ENCODE peak calls at places on chromosome 22, in four cellular contexts. K, M, S and E are unnamed samples.

GRCh38 chr22:26273011-26273675 is 103.9 kb downstream of the SEZ6L start:
- DNase-seq in S (no peak), M (no peak), K (no peak), E (no peak)

GRCh38 chr22:17489101-17489500 is 74.2 kb upstream of the SLC25A18 start:
- DNase-seq in S (no peak), K (no peak), M (no peak), E (no peak)

GRCh38 chr22:26658671-26659478 is 1.5 kb downstream of the MIAT start:
- DNase-seq in K (peak), M (peak), S (peak), E (peak)

GRCh38 chr22:42844756-42845155 is 12.3 kb downstream of the ARFGAP3 start:
- DNase-seq in M (no peak), K (peak), S (no peak), E (peak)

GRCh38 chr22:33811686-33812085 is 108.6 kb downstream of the LARGE1 start:
- DNase-seq in S (no peak), M (peak), K (no peak), E (peak)

GRCh38 chr22:39960791-39961746 is 872 bp downstream of the TMA7B start:
- DNase-seq in S (no peak), K (peak), M (peak), E (peak)

GRCh38 chr22:49934891-49935557 is 16.6 kb downstream of the CRELD2 start:
- DNase-seq in S (peak), K (peak), M (peak), E (peak)

GRCh38 chr22:47064016-47064415 is 301.6 kb downstream of the TBC1D22A start:
- DNase-seq in K (no peak), M (no peak), S (no peak), E (no peak)

GRCh38 chr22:50660306-50660705 is 12.3 kb upstream of the SHANK3 start:
- DNase-seq in M (no peak), K (no peak), S (no peak), E (no peak)

GRCh38 chr22:33889748-33890147 is 30.5 kb downstream of the LARGE1 start:
- DNase-seq in S (no peak), K (no peak), M (no peak), E (no peak)

GRCh38 chr22:48106215-48106614 is 1343.8 kb downstream of the TBC1D22A start:
- DNase-seq in S (no peak), M (no peak), K (no peak), E (no peak)

DNA sequence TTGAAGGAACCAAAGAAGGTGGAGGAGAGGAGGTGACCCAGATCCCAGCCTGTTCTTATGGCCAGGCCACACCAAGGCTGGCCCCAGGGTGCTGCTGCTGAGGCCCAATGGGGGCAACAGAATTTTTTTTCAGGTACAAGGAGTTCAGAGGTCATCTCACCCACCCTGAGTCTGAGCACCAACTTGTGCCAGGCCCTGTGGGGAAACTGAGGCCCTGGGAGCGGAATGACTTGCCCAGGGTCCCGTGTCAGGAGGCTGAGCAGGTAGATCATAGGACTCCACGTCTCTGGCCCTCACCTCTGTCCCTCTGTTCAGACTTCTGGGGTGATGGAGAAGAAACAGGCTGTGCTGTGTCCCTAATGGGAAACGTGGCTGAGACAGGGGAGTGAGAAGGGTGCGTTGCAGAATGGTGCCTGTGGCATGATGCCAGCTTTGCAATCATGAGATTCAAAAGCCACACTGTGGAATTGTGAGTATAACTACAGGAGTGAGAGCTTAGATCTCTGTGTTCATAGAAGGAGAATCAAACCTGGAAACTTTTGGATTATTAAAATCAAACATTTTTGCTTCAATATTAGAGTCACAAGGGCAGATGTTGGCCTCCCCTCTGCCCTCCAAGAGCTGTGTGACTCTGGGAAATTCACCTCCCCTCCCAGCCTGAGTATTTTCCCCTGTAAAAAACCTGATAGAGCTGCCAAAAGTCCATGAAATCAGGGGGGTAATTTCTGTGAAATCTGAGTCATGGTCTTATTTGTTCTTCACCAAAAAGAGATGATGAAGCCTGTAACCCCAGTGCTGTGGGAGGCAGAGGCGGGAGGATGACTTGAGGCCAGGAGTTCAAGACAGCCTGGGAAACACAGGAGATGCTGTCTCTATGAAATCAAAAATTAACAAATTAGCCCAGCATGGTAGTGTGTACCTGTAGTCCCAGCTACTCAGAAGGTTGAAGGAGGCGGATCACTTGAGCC is 874 bp downstream of the APOL1 start:
- DNase-seq in K (peak), M (peak), S (no peak), E (peak)
- H3K4me3 ChIP-seq in K (peak), M (peak), S (no peak), E (peak)

DNA sequence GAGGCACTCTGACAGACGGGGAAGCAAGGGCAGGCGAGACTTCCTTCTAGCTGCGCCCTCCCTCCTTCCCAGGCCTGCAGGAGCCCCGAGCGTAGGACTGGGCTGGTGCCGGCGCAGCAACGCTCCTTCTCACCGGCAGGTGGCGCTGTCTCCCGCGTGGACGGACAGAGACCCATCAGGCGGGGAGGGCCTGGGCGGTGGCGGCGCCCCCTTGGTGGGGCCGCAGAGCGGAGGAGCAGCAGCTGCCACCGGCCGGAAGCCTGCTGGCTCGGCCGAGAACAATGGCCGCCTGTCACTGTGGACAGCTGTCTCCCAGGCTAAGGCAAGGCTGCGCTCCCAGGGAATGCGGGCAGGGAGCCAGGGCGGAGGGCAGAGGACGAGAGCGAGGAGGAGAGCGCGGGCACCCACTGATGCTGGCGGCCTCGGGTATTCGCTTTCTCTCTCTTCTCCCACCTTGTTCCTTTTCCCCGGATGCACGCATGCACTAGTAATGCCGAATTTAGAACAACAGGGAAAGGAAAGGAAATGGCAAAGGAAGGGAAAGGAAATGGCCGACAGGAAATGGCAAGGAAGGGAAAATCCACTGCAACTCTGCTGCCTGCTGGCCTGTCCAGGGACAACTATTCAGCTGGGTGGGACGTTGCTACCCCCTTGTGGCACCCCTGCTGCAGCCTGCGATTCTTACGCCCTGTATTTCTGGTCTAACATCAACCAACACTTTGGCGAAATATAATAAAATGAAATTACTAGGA is 14.4 kb downstream of the PPM1F start:
- DNase-seq in K (peak), S (peak), M (peak), E (peak)
- H3K4me3 ChIP-seq in K (peak), S (no peak), M (peak), E (peak)

GRCh38 chr22:19879651-19879995 is 24.9 kb upstream of the GNB1L start:
- DNase-seq in K (no peak), S (no peak), M (no peak), E (no peak)
- H3K4me3 ChIP-seq in K (no peak), S (no peak), M (peak), E (no peak)

GRCh38 chr22:38694945-38695344 is 5.8 kb downstream of the JOSD1 start:
- DNase-seq in M (no peak), K (no peak), S (no peak), E (peak)

GRCh38 chr22:38698407-38699094 is 2.2 kb downstream of the JOSD1 start:
- DNase-seq in M (no peak), S (no peak), K (no peak), E (no peak)

GRCh38 chr22:38699143-38699542 is 1.6 kb downstream of the JOSD1 start:
- DNase-seq in M (no peak), S (no peak), K (no peak), E (no peak)

GRCh38 chr22:38696606-38697005 is 4.1 kb downstream of the JOSD1 start:
- DNase-seq in K (peak), S (peak), M (peak), E (peak)

GRCh38 chr22:38697055-38697980 is 3.4 kb downstream of the JOSD1 start:
- DNase-seq in S (peak), M (peak), K (peak), E (peak)
- H3K4me3 ChIP-seq in S (peak), M (peak), K (no peak), E (peak)

DNA sequence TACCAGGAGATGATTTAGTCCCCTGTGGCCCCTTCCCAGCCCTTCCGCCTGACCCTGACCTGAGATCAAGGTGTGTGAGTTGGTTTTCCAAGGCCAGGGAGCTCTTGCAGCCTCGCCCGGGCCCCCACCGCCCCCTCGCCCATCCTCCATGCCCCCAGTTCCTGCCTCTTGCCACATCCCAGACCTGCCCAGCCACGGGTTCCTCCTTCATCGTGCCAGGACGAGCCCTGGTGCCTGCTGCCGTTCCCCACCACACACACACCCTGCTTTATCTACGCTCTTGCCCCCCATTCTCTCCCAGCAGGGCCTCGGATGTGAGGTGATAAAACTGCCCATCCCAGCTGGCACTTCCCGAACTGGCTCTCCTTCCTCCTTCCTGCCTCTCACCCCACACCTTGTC is 1.4 kb upstream of the LIF start:
- DNase-seq in M (no peak), K (no peak), S (no peak), E (no peak)
- H3K4me3 ChIP-seq in M (no peak), K (no peak), S (no peak), E (no peak)

DNA sequence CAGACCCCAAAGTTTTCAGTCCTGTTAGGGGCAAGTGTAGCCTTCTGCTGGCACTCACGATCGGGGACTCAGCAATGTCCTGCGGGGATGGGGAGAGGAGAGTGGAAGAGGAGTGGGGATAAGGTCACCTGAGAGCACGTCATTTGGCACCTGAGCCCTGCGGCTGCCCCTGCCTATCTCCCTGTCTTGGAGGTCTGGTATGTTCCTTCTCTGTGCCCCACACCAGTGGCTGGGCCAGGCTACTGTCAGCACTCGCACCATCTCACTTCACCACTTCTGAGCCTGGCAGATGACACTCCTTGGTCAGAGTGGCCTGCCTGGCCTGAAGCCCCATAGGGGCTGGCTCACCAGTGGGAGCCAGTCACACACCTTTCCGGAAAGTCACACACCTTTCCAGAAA is 20.1 kb upstream of the CHADL start:
- DNase-seq in M (no peak), K (no peak), S (no peak), E (no peak)
- H3K4me3 ChIP-seq in M (no peak), K (no peak), S (no peak), E (no peak)

DNA sequence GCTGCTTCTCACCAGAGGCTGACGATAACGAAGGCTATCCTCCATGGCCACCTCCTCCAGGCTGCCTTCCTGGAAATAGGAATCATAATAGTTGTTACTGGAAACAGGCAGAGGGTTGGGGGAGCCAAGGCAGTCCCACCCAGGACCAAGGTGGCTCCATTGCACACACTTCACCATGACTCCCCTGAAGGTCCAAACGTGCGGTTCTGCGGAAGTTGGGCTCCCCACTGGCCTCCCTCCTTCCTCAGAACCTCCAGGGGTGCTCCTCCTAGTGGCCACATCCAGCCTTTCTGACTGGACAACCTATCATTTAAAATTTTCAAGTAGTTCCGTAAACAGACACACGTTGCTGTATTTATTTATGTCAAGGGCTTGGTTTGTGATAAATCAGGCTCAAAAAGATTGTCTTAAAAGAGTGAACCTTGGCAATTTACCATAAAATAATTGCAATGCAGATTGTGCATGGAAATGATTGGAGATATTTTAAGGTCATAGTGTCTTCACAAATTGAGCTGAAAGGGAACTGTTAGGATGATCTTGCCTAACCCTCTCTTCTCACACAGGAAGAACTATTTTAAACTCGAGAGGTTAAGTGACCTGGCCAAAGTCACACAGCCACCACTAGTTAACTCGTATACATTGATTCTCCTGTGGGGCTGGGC is 1.4 kb upstream of the TCN2 start:
- DNase-seq in S (no peak), K (peak), M (peak), E (peak)
- H3K4me3 ChIP-seq in S (no peak), K (no peak), M (peak), E (peak)

GRCh38 chr22:44246615-44247326 is 66.0 kb downstream of the SHISAL1 start:
- DNase-seq in S (no peak), K (no peak), M (no peak), E (no peak)

GRCh38 chr22:44247346-44247745 is 65.4 kb downstream of the SHISAL1 start:
- DNase-seq in M (no peak), S (no peak), K (no peak), E (no peak)

GRCh38 chr22:44249376-44250147 is 63.2 kb downstream of the SHISAL1 start:
- DNase-seq in M (no peak), S (no peak), K (no peak), E (no peak)

GRCh38 chr22:44247923-44248892 is 64.5 kb downstream of the SHISAL1 start:
- DNase-seq in S (no peak), K (no peak), M (no peak), E (no peak)

DNA sequence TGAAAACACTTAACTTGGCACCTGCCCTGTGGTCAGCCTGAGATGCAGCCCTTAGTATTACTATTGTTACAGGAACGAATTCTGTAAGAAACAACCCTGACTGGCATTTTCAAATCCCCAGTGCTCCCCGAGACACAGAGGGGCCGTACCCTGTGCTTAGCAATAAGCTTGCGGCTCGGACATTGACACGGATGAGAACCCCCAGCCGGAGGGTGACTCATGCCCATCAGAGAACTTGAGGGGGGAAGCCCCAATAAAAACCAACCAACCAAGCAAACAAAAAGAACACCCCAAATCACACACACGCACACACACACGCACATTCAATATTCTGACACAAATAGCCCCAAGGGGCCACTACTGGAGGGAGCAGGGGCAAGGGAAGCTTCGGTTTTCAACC is 63.8 kb downstream of the SHISAL1 start:
- DNase-seq in K (no peak), M (no peak), S (no peak), E (no peak)
- H3K4me3 ChIP-seq in K (no peak), M (no peak), S (no peak), E (no peak)